ENCODE peak calls at places on chromosome 6, in seven cellular contexts. F, M, O, L, G, C and A are unnamed samples.

GRCh38 chr6:78131521-78131920 is 478.7 kb downstream of the MEI4 start:
- DNase-seq in L (no peak), O (no peak), G (no peak), M (no peak), C (no peak), F (no peak), A (no peak)

GRCh38 chr6:2956930-2957329 is 14.4 kb downstream of the SERPINB6 start:
- DNase-seq in G (no peak), O (no peak), L (no peak), C (no peak), M (no peak), F (no peak), A (no peak)

GRCh38 chr6:110518281-110518623 is 41.8 kb upstream of the SLC22A16 start:
- DNase-seq in G (no peak), M (no peak), L (no peak), C (no peak), O (no peak), F (peak; percentile 56), A (no peak)

GRCh38 chr6:69422474-69422873 is 374.3 kb downstream of the LMBRD1 start:
- DNase-seq in G (no peak), M (no peak), L (no peak), F (no peak), C (no peak), O (no peak), A (no peak)

GRCh38 chr6:44255848-44256247 is 1.5 kb downstream of the SLC35B2 start:
- DNase-seq in G (no peak), M (no peak), C (peak; percentile 5), O (peak; percentile 50), L (no peak), F (peak; percentile 21), A (no peak)

GRCh38 chr6:142271476-142271875 is 30.3 kb upstream of the ADGRG6 start:
- DNase-seq in G (no peak), L (no peak), O (no peak), M (no peak), C (no peak), F (no peak), A (no peak)

GRCh38 chr6:53512631-53513030 is 32.3 kb downstream of the GCLC start:
- DNase-seq in L (no peak), G (no peak), F (no peak), O (no peak), M (no peak), C (no peak), A (no peak)

GRCh38 chr6:119312875-119313338 is 36.7 kb downstream of the MAN1A1 start:
- DNase-seq in L (no peak), C (no peak), F (no peak), O (peak; percentile 64), G (no peak), M (no peak), A (no peak)

GRCh38 chr6:70413114-70413828 is at the start of gene FAM135A:
- DNase-seq in M (peak; percentile 99), L (peak; percentile 96), O (peak; percentile 98), G (peak; percentile 100), C (peak; percentile 97), F (peak; percentile 76), A (peak; percentile 99)

GRCh38 chr6:45487645-45488044 is 109.9 kb upstream of the SUPT3H start:
- DNase-seq in O (no peak), F (no peak), G (no peak), C (no peak), L (no peak), M (no peak), A (no peak)

GRCh38 chr6:153084393-153084792 is 46.7 kb downstream of the RGS17 start:
- DNase-seq in O (no peak), F (no peak), M (no peak), C (no peak), L (no peak), G (no peak), A (no peak)

GRCh38 chr6:45477785-45478184 is 100.1 kb upstream of the SUPT3H start:
- DNase-seq in C (no peak), G (no peak), L (no peak), F (no peak), M (no peak), O (no peak), A (no peak)

GRCh38 chr6:136284909-136285308 is 4.7 kb downstream of the BCLAF1 start:
- DNase-seq in C (no peak), M (no peak), L (no peak), G (no peak), F (no peak), O (peak; percentile 25), A (no peak)
- H3K4me1 ChIP-seq in C (peaks cover 85% of the 10 kb centered on the region), M (peaks cover 78% of the 10 kb centered on the region), L (peaks cover 97% of the 10 kb centered on the region), G (peaks cover 86% of the 10 kb centered on the region), F (peaks cover 54% of the 10 kb centered on the region), O (peaks cover 7% of the 10 kb centered on the region), A (peaks cover 85% of the 10 kb centered on the region)

GRCh38 chr6:122302077-122302476 is 97.4 kb upstream of the HSF2 start:
- DNase-seq in O (no peak), M (no peak), L (no peak), F (no peak), G (no peak), C (no peak), A (no peak)

DNA sequence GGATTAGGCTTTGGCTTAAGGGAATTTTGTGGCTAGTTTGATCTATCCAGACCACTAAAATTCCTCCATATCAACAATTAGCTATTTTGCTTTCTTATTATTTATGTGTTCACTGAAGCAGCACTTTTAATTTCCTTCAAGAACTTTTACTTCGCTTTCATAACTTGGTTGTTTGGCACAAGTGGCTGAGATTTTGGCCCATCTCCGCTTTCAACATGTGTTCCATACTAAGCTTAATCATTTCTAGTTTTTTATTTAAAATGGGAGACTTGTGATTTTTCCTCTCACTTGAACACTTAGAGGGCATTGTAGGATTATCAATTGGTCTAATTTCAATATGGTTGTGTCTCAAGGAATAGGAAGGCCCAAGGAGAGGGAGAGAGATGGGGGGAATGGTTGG is 102.4 kb upstream of the HSF2 start:
- DNase-seq in F (no peak), C (no peak), L (no peak), O (no peak), M (no peak), G (no peak), A (no peak)
- TF ChIP-seq CTCF in F (no peak), C (no peak), L (no peak), O (no peak), M (no peak), G (no peak), A (no peak)

GRCh38 chr6:473759-474453 is 82.4 kb downstream of the IRF4 start:
- DNase-seq in L (no peak), M (no peak), G (no peak), F (no peak), C (no peak), O (no peak), A (no peak)
- H3K4me3 ChIP-seq in L (no peak overlapping the region), M (no peak overlapping the region), G (no peak overlapping the region), F (no peak overlapping the region), C (no peak overlapping the region), O (no peak overlapping the region), A (no peak overlapping the region)

DNA sequence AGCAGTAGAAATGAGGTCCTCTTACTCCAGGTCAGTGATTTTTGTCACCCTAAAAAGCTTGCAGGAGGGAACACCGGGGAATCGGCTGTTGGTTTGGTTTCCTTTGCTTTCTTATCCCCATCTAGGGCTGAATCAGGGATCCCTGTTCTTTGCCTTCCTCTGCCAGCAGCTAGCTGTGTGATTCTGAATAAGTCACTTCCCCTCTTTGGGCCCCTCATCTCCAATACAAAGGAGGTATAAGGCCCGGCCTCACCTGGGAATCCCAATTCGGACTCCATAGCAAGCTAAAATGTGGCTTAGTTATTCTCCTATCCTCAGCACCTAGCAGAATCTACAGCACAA is 18.5 kb upstream of the ARMC12 start:
- DNase-seq in L (no peak), O (peak; percentile 9), G (no peak), F (no peak), M (no peak), C (no peak), A (no peak)
- H3K4me1 ChIP-seq in L (peaks cover 53% of the 10 kb centered on the region), O (peaks cover 23% of the 10 kb centered on the region), G (peaks cover 60% of the 10 kb centered on the region), F (peaks cover 6% of the 10 kb centered on the region), M (peaks cover 36% of the 10 kb centered on the region), C (peaks cover 25% of the 10 kb centered on the region), A (peaks cover 25% of the 10 kb centered on the region)

DNA sequence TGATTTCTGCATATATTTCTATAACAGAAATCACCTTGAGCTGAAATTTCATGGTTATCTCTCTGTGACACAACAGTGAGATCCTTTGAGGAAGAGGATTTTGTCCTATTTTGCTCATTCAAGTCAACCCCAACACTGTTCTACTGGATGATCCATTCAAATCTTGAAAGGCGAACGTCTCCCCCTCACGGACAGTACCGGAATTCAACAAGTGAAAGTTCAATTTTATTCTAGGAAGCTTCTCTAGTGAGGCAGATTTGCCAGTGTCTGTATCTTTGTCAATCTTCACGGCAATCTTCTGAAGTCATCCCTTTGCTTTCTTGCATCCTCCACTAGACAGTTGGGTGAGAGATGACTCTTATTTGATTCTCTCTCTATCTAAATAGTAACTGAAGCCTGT is 91.7 kb upstream of the PDE7B start:
- DNase-seq in F (peak; percentile 10), L (no peak), O (no peak), M (no peak), G (no peak), C (no peak), A (no peak)
- TF ChIP-seq CTCF in F (peak; percentile 26), L (no peak), O (peak; percentile 48), M (no peak), G (no peak), C (no peak), A (no peak)

GRCh38 chr6:140043357-140043756 is 668.9 kb upstream of the CITED2 start:
- DNase-seq in F (peak; percentile 38), L (no peak), C (no peak), O (no peak), G (no peak), M (no peak), A (no peak)

GRCh38 chr6:140041571-140042332 is 667.3 kb upstream of the CITED2 start:
- DNase-seq in C (no peak), O (no peak), M (no peak), F (no peak), G (no peak), L (no peak), A (no peak)

GRCh38 chr6:140045116-140045515 is 670.7 kb upstream of the CITED2 start:
- DNase-seq in C (no peak), O (no peak), M (no peak), F (no peak), L (no peak), G (no peak), A (no peak)

GRCh38 chr6:140044626-140045025 is 670.2 kb upstream of the CITED2 start:
- DNase-seq in F (no peak), L (no peak), C (no peak), M (no peak), G (no peak), O (no peak), A (no peak)

GRCh38 chr6:140043762-140044378 is 669.4 kb upstream of the CITED2 start:
- DNase-seq in O (no peak), L (no peak), M (no peak), C (no peak), G (no peak), F (peak; percentile 8), A (no peak)
- H3K4me3 ChIP-seq in O (no peak overlapping the region), L (no peak overlapping the region), M (no peak overlapping the region), C (no peak overlapping the region), G (no peak overlapping the region), F (no peak overlapping the region), A (no peak overlapping the region)